ENCODE peak calls at places on chromosome 14, in six cellular contexts. E is uterus, H is fibroblast of pulmonary artery, F is lung, L is WERI-Rb-1, Z is colonic mucosa. A is an unnamed sample.

GRCh38 chr14:75452900-75453816 is 25.3 kb downstream of the JDP2 start:
- DNase-seq in E (peak), H (peak), F (peak), L (no peak), Z (no peak), A (peak)

GRCh38 chr14:69501362-69501964 is 16.9 kb downstream of the PLEKHD1 start:
- DNase-seq in E (no peak), H (peak), F (no peak), L (no peak), Z (no peak), A (peak)

GRCh38 chr14:57755018-57755521 is 110.8 kb downstream of the SLC35F4 start:
- DNase-seq in E (no peak), H (no peak), F (no peak), L (no peak), Z (no peak), A (no peak)

GRCh38 chr14:98692832-98693231 is 579.2 kb downstream of the BCL11B start:
- DNase-seq in E (no peak), H (no peak), F (peak), L (no peak), Z (no peak), A (no peak)

GRCh38 chr14:88234442-88234841 is 88.6 kb downstream of the KCNK10 start:
- DNase-seq in E (no peak), H (no peak), F (no peak), L (no peak), Z (no peak), A (no peak)

GRCh38 chr14:38290601-38291190 is 34.8 kb upstream of the CLEC14A start:
- DNase-seq in E (no peak), H (peak), F (peak), L (no peak), Z (no peak), A (peak)

GRCh38 chr14:68966872-68967301 is 12.2 kb downstream of the ACTN1 start:
- DNase-seq in E (peak), H (no peak), F (no peak), L (no peak), Z (no peak), A (peak)

GRCh38 chr14:28488658-28489057 is 277.9 kb upstream of the FOXG1 start:
- DNase-seq in E (no peak), H (no peak), F (no peak), L (no peak), Z (no peak), A (no peak)

GRCh38 chr14:71286126-71286525 is 378.9 kb downstream of the PCNX1 start:
- DNase-seq in E (no peak), H (no peak), F (no peak), L (no peak), Z (no peak), A (no peak)

GRCh38 chr14:52265248-52265647 is 2.2 kb upstream of the PTGDR start:
- DNase-seq in E (no peak), H (no peak), F (no peak), L (no peak), Z (no peak), A (no peak)

GRCh38 chr14:20680843-20681347 is 3.5 kb upstream of the RNASE4 start:
- DNase-seq in E (no peak), H (no peak), F (no peak), L (no peak), Z (peak), A (no peak)

GRCh38 chr14:49105512-49105911 is 480.7 kb downstream of the RPS29 start:
- DNase-seq in E (no peak), H (no peak), F (no peak), L (no peak), Z (no peak), A (no peak)

GRCh38 chr14:95547626-95548327 is 12.9 kb downstream of the GLRX5 start:
- DNase-seq in E (no peak), H (peak), F (no peak), L (peak), Z (no peak), A (peak)

GRCh38 chr14:51860836-51861583 is 598 bp downstream of the GNG2 start:
- DNase-seq in E (no peak), H (peak), F (no peak), L (no peak), Z (no peak), A (no peak)

GRCh38 chr14:81453166-81453766 is 53.1 kb upstream of the STON2 start:
- DNase-seq in E (no peak), H (peak), F (peak), L (peak), Z (peak), A (peak)

GRCh38 chr14:105200074-105200473 is 19.0 kb upstream of the NUDT14 start:
- DNase-seq in E (no peak), H (no peak), F (no peak), L (no peak), Z (no peak), A (no peak)

GRCh38 chr14:59688224-59689170 is 111.9 kb upstream of the CCDC175 start:
- DNase-seq in E (no peak), H (peak), F (no peak), L (peak), Z (peak), A (peak)

GRCh38 chr14:75182820-75183219 is 6.4 kb upstream of the TMED10 start:
- DNase-seq in E (peak), H (peak), F (no peak), L (no peak), Z (no peak), A (peak)

GRCh38 chr14:70640938-70641547 is 673 bp upstream of the TTC9 start:
- DNase-seq in E (peak), H (peak), F (no peak), L (peak), Z (peak), A (peak)

GRCh38 chr14:80946797-80947196 is 5.3 kb upstream of the CEP128 start:
- DNase-seq in E (no peak), H (no peak), F (no peak), L (no peak), Z (no peak), A (no peak)

GRCh38 chr14:39731912-39732311 is 299.7 kb upstream of the FBXO33 start:
- DNase-seq in E (no peak), H (no peak), F (no peak), L (peak), Z (no peak), A (no peak)

GRCh38 chr14:21300892-21301291 is 21.0 kb downstream of the RPGRIP1 start:
- DNase-seq in E (no peak), H (no peak), F (no peak), L (no peak), Z (no peak), A (no peak)

GRCh38 chr14:54136894-54137665 is 180.5 kb upstream of the BMP4 start:
- DNase-seq in E (no peak), H (no peak), F (no peak), L (no peak), Z (no peak), A (no peak)

GRCh38 chr14:104536942-104537612 is 42.5 kb upstream of the C14orf180 start:
- DNase-seq in E (no peak), H (peak), F (peak), L (no peak), Z (no peak), A (peak)

GRCh38 chr14:74945852-74946658 is 9.3 kb downstream of the PGF start:
- DNase-seq in E (peak), H (peak), F (peak), L (peak), Z (peak), A (peak)

DNA sequence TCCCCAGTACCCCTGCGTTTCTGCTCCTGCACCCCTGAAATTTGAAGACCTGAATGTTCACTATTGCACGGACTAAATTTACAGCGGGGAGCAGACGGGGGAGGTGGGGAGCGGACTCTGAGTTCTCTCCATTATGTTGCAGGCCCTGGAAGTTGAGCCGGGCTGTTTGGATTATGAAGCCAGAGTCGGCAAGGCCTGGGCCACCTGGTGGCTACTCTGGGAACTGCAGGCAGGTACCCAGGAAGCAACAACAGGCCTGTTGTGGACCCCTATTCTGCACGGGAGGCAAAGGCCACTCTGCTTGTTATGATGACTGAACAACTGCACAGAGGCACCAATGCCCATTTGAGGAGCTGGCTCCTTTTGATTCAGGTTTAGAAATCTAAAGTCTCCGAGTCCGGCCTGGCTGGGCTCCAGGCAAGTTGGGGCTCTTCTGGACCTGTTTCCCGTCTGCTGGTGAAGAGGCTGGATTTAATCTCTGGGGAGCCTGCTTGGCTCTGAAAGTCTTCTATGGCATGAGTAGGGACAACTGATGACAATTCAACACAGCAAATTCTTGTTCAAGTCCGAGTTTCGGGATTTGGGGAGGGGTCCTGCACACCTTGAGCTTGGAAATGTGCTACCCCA is 34.1 kb upstream of the FAM181A start:
- DNase-seq in E (peak), H (peak), F (peak), L (peak), Z (peak), A (peak)
- H3K4me3 ChIP-seq in E (no peak), H (no peak), F (no peak), L (no peak), Z (no peak), A (no peak)

GRCh38 chr14:34766060-34766459 is 51.7 kb upstream of the CFL2 start:
- DNase-seq in E (no peak), H (no peak), F (no peak), L (no peak), Z (no peak), A (no peak)
- TF ChIP-seq CTCF in E (no peak), H (peak), F (no peak), L (no peak), Z (no peak), A (peak)

DNA sequence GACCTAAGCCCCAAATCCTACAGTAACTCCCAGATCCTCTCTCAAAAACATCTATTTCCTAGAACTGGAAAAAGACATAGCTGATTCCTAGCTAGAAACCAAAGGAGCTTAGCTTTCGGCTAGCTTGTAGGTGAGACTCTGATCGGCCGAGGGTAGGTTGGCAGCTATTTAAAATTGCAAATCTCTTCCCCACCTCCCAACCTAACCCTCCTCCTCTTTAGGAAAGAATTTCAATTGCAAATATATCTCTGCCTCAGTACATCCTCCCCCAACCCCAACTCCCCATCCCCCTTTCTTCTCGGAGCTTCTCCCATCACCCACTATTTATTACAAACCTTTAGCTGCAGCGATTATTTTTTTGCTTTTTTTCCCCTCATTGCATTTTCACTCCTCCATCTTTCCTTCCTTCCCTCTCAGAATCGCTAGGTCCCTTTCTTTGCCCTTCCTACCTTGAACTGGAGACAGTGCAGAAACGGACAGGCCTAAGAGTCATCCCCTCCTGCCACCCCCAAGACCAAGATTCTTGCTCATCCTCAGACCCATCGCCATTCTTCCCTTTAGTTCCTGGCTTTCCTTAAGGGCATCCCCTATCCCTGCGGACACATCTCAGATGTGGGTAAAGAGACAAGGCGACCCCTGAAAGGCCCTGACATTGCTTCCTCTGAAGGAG is 13.4 kb downstream of the ZFHX2 start:
- DNase-seq in E (no peak), H (no peak), F (no peak), L (no peak), Z (no peak), A (no peak)
- H3K4me3 ChIP-seq in E (no peak), H (no peak), F (no peak), L (peak), Z (no peak), A (no peak)

GRCh38 chr14:96806836-96807235 is 9.7 kb downstream of the VRK1 start:
- DNase-seq in E (no peak), H (peak), F (no peak), L (no peak), Z (no peak), A (no peak)

GRCh38 chr14:96802963-96803362 is 5.8 kb downstream of the VRK1 start:
- DNase-seq in E (no peak), H (no peak), F (no peak), L (no peak), Z (no peak), A (no peak)

GRCh38 chr14:96805906-96806305 is 8.7 kb downstream of the VRK1 start:
- DNase-seq in E (no peak), H (no peak), F (no peak), L (no peak), Z (peak), A (no peak)

GRCh38 chr14:96803958-96804357 is 6.8 kb downstream of the VRK1 start:
- DNase-seq in E (no peak), H (peak), F (no peak), L (no peak), Z (no peak), A (no peak)

GRCh38 chr14:96804821-96805374 is 7.7 kb downstream of the VRK1 start:
- DNase-seq in E (no peak), H (peak), F (no peak), L (no peak), Z (no peak), A (no peak)
- TF ChIP-seq CTCF in E (no peak), H (no peak), F (no peak), L (no peak), Z (no peak), A (no peak)

GRCh38 chr14:32205554-32205953 is 2.5 kb upstream of the RNU6-8 start:
- DNase-seq in E (no peak), H (no peak), F (no peak), L (no peak), Z (no peak), A (no peak)

GRCh38 chr14:32208490-32208889 is 5.4 kb upstream of the RNU6-8 start:
- DNase-seq in E (no peak), H (no peak), F (no peak), L (no peak), Z (no peak), A (no peak)

GRCh38 chr14:32206552-32206951 is 3.5 kb upstream of the RNU6-8 start:
- DNase-seq in E (no peak), H (no peak), F (no peak), L (no peak), Z (no peak), A (no peak)

GRCh38 chr14:32203928-32204357 is 874 bp upstream of the RNU6-8 start:
- DNase-seq in E (peak), H (peak), F (no peak), L (no peak), Z (peak), A (no peak)

GRCh38 chr14:32205984-32206383 is 2.9 kb upstream of the RNU6-8 start:
- DNase-seq in E (no peak), H (no peak), F (no peak), L (no peak), Z (no peak), A (no peak)
- H3K4me3 ChIP-seq in E (no peak), H (no peak), F (no peak), L (no peak), Z (no peak), A (no peak)

DNA sequence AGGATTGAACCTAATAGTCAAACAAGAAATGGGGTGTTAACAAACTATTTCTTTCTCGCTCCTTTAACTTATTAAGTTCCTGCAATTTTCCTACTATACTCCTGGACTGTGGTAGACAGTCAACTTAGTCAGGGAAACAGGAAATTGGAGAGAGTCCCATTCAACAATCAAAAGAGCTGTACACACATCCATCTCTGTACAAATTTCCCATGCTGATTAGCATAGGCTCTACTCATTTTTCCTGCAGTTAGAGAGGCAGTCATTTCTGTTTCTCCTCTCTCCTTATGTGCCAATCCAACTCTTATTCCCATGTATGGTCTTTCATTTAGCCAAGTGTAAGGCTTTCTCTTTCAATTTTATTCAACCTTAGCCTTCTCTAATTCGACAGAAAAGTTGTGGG is 1168.5 kb upstream of the FLRT2 start:
- DNase-seq in E (no peak), H (peak), F (no peak), L (no peak), Z (no peak), A (no peak)
- TF ChIP-seq CTCF in E (no peak), H (no peak), F (no peak), L (no peak), Z (no peak), A (no peak)

GRCh38 chr14:92542766-92543554 is 29.4 kb downstream of the RIN3 start:
- DNase-seq in E (no peak), H (no peak), F (no peak), L (no peak), Z (no peak), A (no peak)

GRCh38 chr14:92549853-92550244 is 36.3 kb downstream of the RIN3 start:
- DNase-seq in E (peak), H (peak), F (no peak), L (peak), Z (no peak), A (no peak)

GRCh38 chr14:92549096-92549852 is 35.7 kb downstream of the RIN3 start:
- DNase-seq in E (peak), H (no peak), F (no peak), L (no peak), Z (no peak), A (no peak)

GRCh38 chr14:92544051-92544730 is 30.6 kb downstream of the RIN3 start:
- DNase-seq in E (no peak), H (no peak), F (no peak), L (no peak), Z (no peak), A (no peak)

DNA sequence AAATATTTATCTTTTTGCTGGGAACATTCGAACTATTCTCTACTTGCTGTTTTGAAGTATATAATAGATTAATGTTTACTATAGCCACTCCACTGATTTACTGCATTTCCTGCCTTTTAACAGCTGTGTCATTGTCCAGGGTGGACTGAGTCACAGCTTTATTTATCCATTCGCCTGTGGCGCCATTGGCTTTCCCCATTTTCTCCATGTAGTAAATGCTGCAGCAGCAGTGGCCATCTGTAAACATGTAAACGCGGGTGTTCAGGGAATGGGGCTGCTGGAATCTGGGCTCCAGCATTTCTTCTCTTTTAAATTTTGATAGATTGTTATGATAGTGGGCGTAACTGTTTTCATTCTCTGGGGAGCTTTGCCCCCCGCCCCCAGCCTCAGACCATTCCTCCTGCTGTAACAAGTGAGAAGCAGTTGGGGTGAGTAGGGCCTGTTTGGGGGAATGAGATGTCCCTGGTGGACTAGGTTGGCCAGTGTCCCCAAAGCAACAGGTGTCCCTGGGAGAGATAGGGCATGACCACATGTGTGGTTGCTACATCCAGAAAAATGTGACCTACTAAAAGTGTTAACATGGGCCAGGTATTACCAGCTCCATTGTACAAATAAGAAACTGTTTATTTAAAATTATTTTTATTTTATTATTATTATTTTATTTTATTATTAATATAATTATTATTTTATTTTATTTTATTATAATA is 32.9 kb downstream of the RIN3 start:
- DNase-seq in E (no peak), H (no peak), F (no peak), L (no peak), Z (no peak), A (peak)
- H3K4me3 ChIP-seq in E (no peak), H (no peak), F (no peak), L (no peak), Z (no peak), A (no peak)

GRCh38 chr14:90393966-90394365 is 2.9 kb upstream of the CALM1 start:
- DNase-seq in E (no peak), H (no peak), F (no peak), L (no peak), Z (no peak), A (no peak)

GRCh38 chr14:90397401-90398314 is 829 bp downstream of the CALM1 start:
- DNase-seq in E (peak), H (peak), F (peak), L (peak), Z (peak), A (peak)

GRCh38 chr14:90398315-90398811 is 1.5 kb downstream of the CALM1 start:
- DNase-seq in E (peak), H (peak), F (peak), L (peak), Z (peak), A (peak)

GRCh38 chr14:90398841-90399540 is 2.2 kb downstream of the CALM1 start:
- DNase-seq in E (no peak), H (no peak), F (no peak), L (no peak), Z (no peak), A (no peak)

GRCh38 chr14:90396342-90397339 is at the start of gene CALM1:
- DNase-seq in E (peak), H (peak), F (peak), L (peak), Z (peak), A (peak)
- TF ChIP-seq CTCF in E (peak), H (no peak), F (no peak), L (no peak), Z (no peak), A (no peak)

GRCh38 chr14:91078095-91078737 is 17.8 kb upstream of the RPS6KA5 start:
- DNase-seq in E (no peak), H (no peak), F (no peak), L (no peak), Z (no peak), A (no peak)
- H3K4me3 ChIP-seq in E (no peak), H (no peak), F (no peak), L (no peak), Z (no peak), A (no peak)

A was measured in astrocyte of the spinal cord.